ENCODE peak calls at places on chromosomes 11 and 22, in nine cellular contexts. B, R, E, W, J, Q, Z, X and V are unnamed samples.

GRCh38 chr22:44389181-44389580 is 76.4 kb upstream of the SHISAL1 start:
- DNase-seq in B (no peak), E (no peak), J (no peak), X (no peak), W (no peak), Q (no peak), Z (no peak), R (no peak), V (no peak)

GRCh38 chr11:102476069-102476468 is 23.5 kb upstream of the TMEM123 start:
- DNase-seq in J (peak), B (peak), R (no peak), Q (no peak), W (peak), X (no peak), Z (peak), E (no peak), V (no peak)

GRCh38 chr11:34302046-34302921 is 55.5 kb downstream of the ABTB2 start:
- DNase-seq in W (peak), B (no peak), R (no peak), Z (peak), Q (no peak), X (no peak), E (no peak), J (peak), V (no peak)

GRCh38 chr11:130208241-130209127 is 48.9 kb downstream of the ST14 start:
- DNase-seq in Z (no peak), J (no peak), X (no peak), R (no peak), B (peak), Q (no peak), E (no peak), W (no peak), V (no peak)

GRCh38 chr11:206516-207212 is 535 bp downstream of the BET1L start:
- DNase-seq in X (peak), R (no peak), E (no peak), Q (no peak), W (peak), J (no peak), B (peak), Z (peak), V (no peak)

GRCh38 chr11:67178878-67179277 is 59.8 kb downstream of the KDM2A start:
- DNase-seq in X (no peak), W (no peak), Q (no peak), E (no peak), J (peak), B (no peak), Z (peak), R (no peak), V (no peak)

GRCh38 chr11:115284766-115285165 is 219.4 kb downstream of the CADM1 start:
- DNase-seq in E (no peak), Z (peak), W (peak), J (peak), Q (no peak), R (no peak), X (no peak), B (no peak), V (no peak)

GRCh38 chr11:124474779-124475178 is 29.3 kb upstream of the OR8B8 start:
- DNase-seq in Z (peak), W (no peak), R (no peak), J (no peak), E (no peak), X (no peak), B (no peak), Q (no peak), V (no peak)

GRCh38 chr11:79488286-79488685 is 47.5 kb upstream of the TENM4 start:
- DNase-seq in E (no peak), W (no peak), J (no peak), Z (no peak), R (no peak), Q (no peak), B (no peak), X (no peak), V (no peak)

GRCh38 chr11:122895591-122895990 is 13.0 kb downstream of the JHY start:
- DNase-seq in X (no peak), Q (no peak), R (no peak), E (peak), J (no peak), W (no peak), B (no peak), Z (no peak), V (no peak)

GRCh38 chr11:33319965-33320813 is 63.0 kb downstream of the HIPK3 start:
- DNase-seq in Q (no peak), X (no peak), E (no peak), Z (no peak), B (peak), J (no peak), R (no peak), W (no peak), V (peak)

GRCh38 chr11:111514216-111515031 is at the start of gene HOATZ:
- DNase-seq in Z (peak), B (peak), W (no peak), R (no peak), J (peak), Q (peak), X (peak), E (peak), V (no peak)

GRCh38 chr11:69918231-69918937 is 99.2 kb upstream of the FGF3 start:
- DNase-seq in Q (no peak), X (no peak), Z (no peak), B (no peak), W (no peak), R (no peak), E (no peak), J (no peak), V (no peak)

GRCh38 chr11:108733479-108734116 is 68.7 kb downstream of the DDX10 start:
- DNase-seq in Q (no peak), X (peak), Z (peak), R (peak), J (peak), W (peak), E (peak), B (no peak), V (peak)

GRCh38 chr11:62410972-62411371 is 7.9 kb upstream of the SCGB1A1 start:
- DNase-seq in J (no peak), Z (no peak), W (no peak), X (no peak), B (no peak), Q (no peak), R (no peak), E (no peak), V (no peak)

GRCh38 chr11:85947431-85948272 is 92.5 kb downstream of the CCDC83 start:
- DNase-seq in R (peak), J (peak), Z (peak), X (peak), Q (no peak), B (no peak), E (peak), W (peak), V (peak)

GRCh38 chr22:44173154-44173553 is 7.6 kb upstream of the PARVG start:
- DNase-seq in X (no peak), R (no peak), J (no peak), W (no peak), Z (no peak), E (no peak), Q (no peak), B (no peak), V (no peak)